ENCODE peak calls at places on chromosome 1, in seven cellular contexts. One of them, this sample, is unnamed.
A peak's percentile ranks its signal among the peaks of the same experiment; 100 is the strongest.

GRCh38 chr1:234214129-234214910 is 158.9 kb upstream of the COA6 start:
- DNase-seq in upper lobe of right lung: peak; percentile 85
- DNase-seq in hepatocyte: peak; percentile 63
- DNase-seq in heart left ventricle: peak; percentile 36
- DNase-seq in fibroblast of pulmonary artery: no peak
- DNase-seq in A549: no peak
- DNase-seq in tibial artery: peak; percentile 33
- DNase-seq in this sample: peak; percentile 11

GRCh38 chr1:55064861-55065263 is 25.5 kb downstream of the PCSK9 start:
- DNase-seq in hepatocyte: no peak
- DNase-seq in heart left ventricle: peak; percentile 78
- DNase-seq in tibial artery: no peak
- DNase-seq in fibroblast of pulmonary artery: peak; percentile 45
- DNase-seq in A549: no peak
- DNase-seq in upper lobe of right lung: peak; percentile 65
- DNase-seq in this sample: no peak

GRCh38 chr1:239993333-239993732 is 98.3 kb upstream of the FMN2 start:
- DNase-seq in A549: no peak
- DNase-seq in fibroblast of pulmonary artery: no peak
- DNase-seq in tibial artery: no peak
- DNase-seq in upper lobe of right lung: no peak
- DNase-seq in heart left ventricle: no peak
- DNase-seq in hepatocyte: no peak
- DNase-seq in this sample: no peak

GRCh38 chr1:224620105-224620504 is 4.0 kb downstream of the CNIH3 start:
- DNase-seq in hepatocyte: no peak
- DNase-seq in tibial artery: no peak
- DNase-seq in upper lobe of right lung: no peak
- DNase-seq in fibroblast of pulmonary artery: no peak
- DNase-seq in A549: no peak
- DNase-seq in heart left ventricle: no peak
- DNase-seq in this sample: no peak

GRCh38 chr1:215087603-215088002 is 5.1 kb downstream of the KCNK2 start:
- DNase-seq in heart left ventricle: no peak
- DNase-seq in fibroblast of pulmonary artery: no peak
- DNase-seq in hepatocyte: no peak
- DNase-seq in A549: no peak
- DNase-seq in tibial artery: no peak
- DNase-seq in upper lobe of right lung: no peak
- DNase-seq in this sample: no peak

GRCh38 chr1:1259948-1260614 is 13.6 kb upstream of the C1QTNF12 start:
- DNase-seq in A549: no peak
- DNase-seq in upper lobe of right lung: no peak
- DNase-seq in fibroblast of pulmonary artery: no peak
- DNase-seq in hepatocyte: no peak
- DNase-seq in tibial artery: no peak
- DNase-seq in heart left ventricle: peak; percentile 54
- DNase-seq in this sample: no peak

GRCh38 chr1:155976062-155976912 is 2.1 kb downstream of the ARHGEF2 start:
- DNase-seq in tibial artery: peak; percentile 78
- DNase-seq in A549: no peak
- DNase-seq in fibroblast of pulmonary artery: peak; percentile 68
- DNase-seq in heart left ventricle: peak; percentile 68
- DNase-seq in upper lobe of right lung: peak; percentile 83
- DNase-seq in hepatocyte: peak; percentile 58
- DNase-seq in this sample: no peak

GRCh38 chr1:161182214-161182613 is 4.9 kb upstream of the B4GALT3 start:
- DNase-seq in hepatocyte: no peak
- DNase-seq in heart left ventricle: peak; percentile 13
- DNase-seq in A549: no peak
- DNase-seq in upper lobe of right lung: peak; percentile 29
- DNase-seq in fibroblast of pulmonary artery: no peak
- DNase-seq in tibial artery: no peak
- DNase-seq in this sample: no peak

GRCh38 chr1:7121622-7121988 is 336.4 kb downstream of the CAMTA1 start:
- DNase-seq in hepatocyte: no peak
- DNase-seq in fibroblast of pulmonary artery: no peak
- DNase-seq in heart left ventricle: peak; percentile 88
- DNase-seq in A549: no peak
- DNase-seq in upper lobe of right lung: no peak
- DNase-seq in tibial artery: no peak
- DNase-seq in this sample: no peak

GRCh38 chr1:101379939-101380338 is 143.1 kb downstream of the S1PR1 start:
- DNase-seq in hepatocyte: no peak
- DNase-seq in heart left ventricle: no peak
- DNase-seq in fibroblast of pulmonary artery: no peak
- DNase-seq in A549: no peak
- DNase-seq in upper lobe of right lung: no peak
- DNase-seq in tibial artery: no peak
- DNase-seq in this sample: no peak

GRCh38 chr1:2972011-2972878 is 49.0 kb upstream of the ACTRT2 start:
- DNase-seq in fibroblast of pulmonary artery: no peak
- DNase-seq in tibial artery: no peak
- DNase-seq in upper lobe of right lung: peak; percentile 57
- DNase-seq in A549: no peak
- DNase-seq in heart left ventricle: no peak
- DNase-seq in hepatocyte: no peak
- DNase-seq in this sample: no peak

GRCh38 chr1:58882322-58882951 is 98.6 kb upstream of the JUN start:
- DNase-seq in A549: no peak
- DNase-seq in upper lobe of right lung: no peak
- DNase-seq in fibroblast of pulmonary artery: no peak
- DNase-seq in tibial artery: no peak
- DNase-seq in heart left ventricle: no peak
- DNase-seq in hepatocyte: no peak
- DNase-seq in this sample: no peak

GRCh38 chr1:3402258-3403010 is 52.0 kb upstream of the ARHGEF16 start:
- DNase-seq in hepatocyte: no peak
- DNase-seq in upper lobe of right lung: no peak
- DNase-seq in heart left ventricle: no peak
- DNase-seq in tibial artery: no peak
- DNase-seq in A549: no peak
- DNase-seq in fibroblast of pulmonary artery: no peak
- DNase-seq in this sample: no peak

GRCh38 chr1:6450943-6451373 is 15.0 kb downstream of the TNFRSF25 start:
- DNase-seq in tibial artery: no peak
- DNase-seq in fibroblast of pulmonary artery: no peak
- DNase-seq in heart left ventricle: no peak
- DNase-seq in hepatocyte: peak; percentile 76
- DNase-seq in upper lobe of right lung: no peak
- DNase-seq in A549: no peak
- DNase-seq in this sample: peak; percentile 43

DNA sequence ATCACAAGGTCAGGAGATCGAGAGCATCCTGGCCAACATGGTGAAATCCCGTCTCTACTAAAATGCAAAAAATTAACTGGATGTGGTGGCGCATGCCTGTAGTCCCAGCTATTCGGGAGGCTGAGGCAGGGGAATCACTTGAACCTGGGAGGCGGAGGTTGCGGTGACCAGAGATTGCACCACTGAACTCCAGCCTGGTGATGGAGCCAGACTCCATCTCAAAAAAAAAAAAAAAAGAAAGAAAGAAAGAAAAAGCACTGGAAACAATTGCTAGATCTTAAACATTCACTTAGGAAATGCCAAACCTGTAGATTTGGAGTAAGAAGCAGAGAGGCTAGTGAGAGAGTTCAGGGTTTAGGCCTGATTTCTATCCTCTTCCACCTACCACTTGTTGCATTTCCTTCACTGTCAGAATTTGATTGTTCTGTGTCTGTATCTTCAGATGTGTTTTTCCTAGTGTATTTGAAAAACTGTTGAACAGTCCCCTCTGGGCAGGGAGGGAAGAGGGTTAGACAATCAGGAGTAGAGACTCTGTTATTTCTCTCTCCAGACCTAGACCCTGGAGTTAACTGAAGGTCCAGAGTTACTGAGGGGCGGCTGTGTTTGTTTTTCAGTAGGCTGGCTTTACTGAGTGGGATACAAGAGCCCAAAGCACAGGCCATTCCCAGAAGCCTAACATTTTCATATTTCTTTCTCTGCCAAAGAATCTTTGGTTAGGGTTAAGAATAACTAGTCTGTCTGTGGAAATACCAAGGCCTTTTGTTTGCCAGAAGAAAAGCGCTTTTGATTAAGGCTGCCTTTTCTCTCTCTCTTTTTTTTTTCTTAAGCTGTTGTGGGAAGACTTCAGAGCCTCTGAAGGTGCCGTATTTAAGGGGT is 31.1 kb upstream of the MACF1 start:
- DNase-seq in hepatocyte: no peak
- DNase-seq in upper lobe of right lung: no peak
- DNase-seq in A549: no peak
- DNase-seq in heart left ventricle: no peak
- DNase-seq in tibial artery: no peak
- DNase-seq in fibroblast of pulmonary artery: no peak
- DNase-seq in this sample: no peak
- TF ChIP-seq CTCF in hepatocyte: peak; percentile 18
- TF ChIP-seq CTCF in upper lobe of right lung: no peak
- TF ChIP-seq CTCF in A549: no peak
- TF ChIP-seq CTCF in heart left ventricle: no peak
- TF ChIP-seq CTCF in tibial artery: no peak
- TF ChIP-seq CTCF in fibroblast of pulmonary artery: no peak
- TF ChIP-seq CTCF in this sample: no peak

DNA sequence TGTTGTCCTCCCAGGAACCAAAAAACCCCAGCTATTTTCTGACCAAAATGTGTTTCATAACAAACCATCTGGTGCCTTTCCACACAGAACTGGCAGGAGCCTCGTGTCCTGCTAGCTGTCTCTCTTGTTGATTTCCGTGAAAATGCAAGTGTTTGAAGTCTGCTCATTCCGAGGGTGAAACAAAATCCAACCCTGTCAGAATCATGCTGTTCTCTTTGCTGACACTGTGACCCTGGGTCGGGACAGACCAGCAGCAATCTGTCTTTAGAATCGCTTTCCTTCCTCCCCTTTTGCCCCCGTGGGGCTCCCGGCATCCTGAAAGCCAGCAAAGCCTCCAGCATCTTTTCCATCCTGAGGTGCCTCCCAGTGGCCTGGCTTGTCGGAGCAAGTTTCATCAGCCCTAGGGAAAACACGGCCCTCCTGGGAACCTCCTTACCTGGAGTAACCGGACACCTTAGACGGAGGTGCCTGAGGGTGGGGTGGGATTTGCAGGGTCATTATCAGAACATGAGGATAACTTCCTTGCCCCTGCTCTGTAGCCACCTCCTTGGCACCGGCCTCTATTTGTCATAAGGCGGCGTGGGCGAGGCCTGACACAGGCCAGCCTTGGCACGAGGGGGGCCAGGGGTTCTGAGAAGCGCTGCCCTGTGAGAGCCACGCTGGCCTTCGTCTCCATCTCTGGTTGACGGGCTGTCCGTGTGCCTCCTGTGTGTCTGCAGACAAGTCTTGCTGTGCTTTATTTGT is 24.9 kb downstream of the LDLRAP1 start:
- DNase-seq in fibroblast of pulmonary artery: peak; percentile 42
- DNase-seq in heart left ventricle: no peak
- DNase-seq in A549: no peak
- DNase-seq in tibial artery: peak; percentile 67
- DNase-seq in hepatocyte: peak; percentile 64
- DNase-seq in upper lobe of right lung: no peak
- DNase-seq in this sample: peak; percentile 30
- TF ChIP-seq CTCF in fibroblast of pulmonary artery: no peak
- TF ChIP-seq CTCF in heart left ventricle: no peak
- TF ChIP-seq CTCF in A549: no peak
- TF ChIP-seq CTCF in tibial artery: no peak
- TF ChIP-seq CTCF in hepatocyte: peak; percentile 34
- TF ChIP-seq CTCF in upper lobe of right lung: no peak
- TF ChIP-seq CTCF in this sample: no peak

DNA sequence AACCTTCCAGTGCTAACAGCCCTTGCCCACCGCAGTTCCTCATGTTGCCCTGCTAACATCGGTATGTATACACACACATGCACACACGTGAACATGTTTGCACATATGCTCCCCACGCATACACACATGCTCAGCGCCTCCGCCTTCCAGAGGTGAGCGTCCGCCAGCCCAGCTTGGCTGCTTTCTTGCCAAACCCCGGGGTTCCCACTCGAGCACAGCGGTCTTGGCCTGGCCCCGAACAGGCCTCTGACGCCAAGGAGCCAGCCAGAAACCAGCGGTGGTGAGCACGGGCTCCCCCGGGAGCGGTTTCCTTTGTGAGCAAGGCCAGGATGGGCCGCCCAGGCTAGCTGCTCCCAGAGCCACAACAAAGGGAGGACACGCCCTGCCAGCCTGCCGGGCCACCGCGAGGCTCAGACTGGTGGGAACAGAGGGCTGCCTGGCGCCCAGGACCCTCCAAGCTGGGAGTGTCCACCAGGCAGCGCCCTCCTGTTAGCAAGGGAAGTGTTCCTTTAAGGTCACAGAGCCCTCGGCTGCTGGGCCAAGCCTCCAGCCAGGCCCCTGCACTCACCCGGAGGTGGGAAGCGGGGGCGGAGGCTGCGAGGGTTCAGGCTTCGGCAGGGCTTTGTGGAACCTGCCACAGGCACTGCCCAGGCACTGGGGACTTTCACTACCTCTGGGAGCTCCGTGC is 65.4 kb downstream of the ALPL start:
- DNase-seq in fibroblast of pulmonary artery: peak; percentile 76
- DNase-seq in upper lobe of right lung: no peak
- DNase-seq in tibial artery: no peak
- DNase-seq in A549: no peak
- DNase-seq in heart left ventricle: peak; percentile 91
- DNase-seq in hepatocyte: peak; percentile 50
- DNase-seq in this sample: no peak
- TF ChIP-seq CTCF in fibroblast of pulmonary artery: no peak
- TF ChIP-seq CTCF in upper lobe of right lung: no peak
- TF ChIP-seq CTCF in tibial artery: no peak
- TF ChIP-seq CTCF in A549: no peak
- TF ChIP-seq CTCF in heart left ventricle: no peak
- TF ChIP-seq CTCF in hepatocyte: no peak
- TF ChIP-seq CTCF in this sample: no peak

GRCh38 chr1:67489643-67490042 is 59.4 kb upstream of the SERBP1 start:
- DNase-seq in heart left ventricle: no peak
- DNase-seq in fibroblast of pulmonary artery: peak; percentile 33
- DNase-seq in tibial artery: no peak
- DNase-seq in hepatocyte: peak; percentile 40
- DNase-seq in upper lobe of right lung: no peak
- DNase-seq in A549: no peak
- DNase-seq in this sample: peak; percentile 28
- TF ChIP-seq CTCF in heart left ventricle: peak; percentile 43
- TF ChIP-seq CTCF in fibroblast of pulmonary artery: peak; percentile 23
- TF ChIP-seq CTCF in tibial artery: peak; percentile 18
- TF ChIP-seq CTCF in hepatocyte: peak; percentile 40
- TF ChIP-seq CTCF in upper lobe of right lung: peak; percentile 40
- TF ChIP-seq CTCF in A549: no peak
- TF ChIP-seq CTCF in this sample: no peak